ENCODE peak calls at places on chromosomes 2 and 18, in four cellular contexts. F is A549, S is GM12878, D is K562. C is an unnamed sample.

GRCh38 chr2:95077893-95078603 is 43.6 kb downstream of the MRPS5 start:
- DNase-seq in F (no peak), S (no peak), D (no peak), C (no peak)

GRCh38 chr2:203763425-203764272 is 57.2 kb downstream of the CD28 start:
- DNase-seq in F (no peak), S (no peak), D (no peak), C (no peak)

GRCh38 chr2:129757915-129758421 is 221.5 kb upstream of the RAB6C start:
- DNase-seq in F (no peak), S (no peak), D (no peak), C (no peak)

GRCh38 chr2:216235462-216235861 is 126.3 kb downstream of the XRCC5 start:
- DNase-seq in F (no peak), S (no peak), D (no peak), C (no peak)

GRCh38 chr2:136917281-136917680 is 151.9 kb downstream of the THSD7B start:
- DNase-seq in F (no peak), S (no peak), D (no peak), C (no peak)

GRCh38 chr18:21330122-21330701 is 88.2 kb downstream of the GREB1L start:
- DNase-seq in F (peak; percentile 62), S (no peak), D (no peak), C (peak; percentile 32)

GRCh38 chr18:34773961-34774754 is 64.1 kb downstream of the DTNA start:
- DNase-seq in F (no peak), S (no peak), D (no peak), C (no peak)

GRCh38 chr2:240300840-240301239 is 134.6 kb upstream of the GPC1 start:
- DNase-seq in F (no peak), S (no peak), D (no peak), C (no peak)

GRCh38 chr2:201471732-201472395 is 20.3 kb downstream of the STRADB start:
- DNase-seq in F (no peak), S (no peak), D (no peak), C (no peak)

GRCh38 chr2:153557211-153557610 is 78.6 kb upstream of the RPRM start:
- DNase-seq in F (peak; percentile 19), S (no peak), D (no peak), C (no peak)

GRCh38 chr2:223055140-223055539 is 3.1 kb downstream of the KCNE4 start:
- DNase-seq in F (no peak), S (no peak), D (no peak), C (no peak)

GRCh38 chr18:42296192-42296591 is 341.2 kb downstream of the PIK3C3 start:
- DNase-seq in F (no peak), S (no peak), D (no peak), C (no peak)

GRCh38 chr2:223725494-223725893 is 111.9 kb downstream of the AP1S3 start:
- DNase-seq in F (peak; percentile 97), S (no peak), D (peak; percentile 41), C (peak; percentile 80)

GRCh38 chr2:3305952-3306351 is 71.7 kb downstream of the EIPR1 start:
- DNase-seq in F (no peak), S (no peak), D (no peak), C (no peak)

GRCh38 chr2:64414736-64415435 is 39.1 kb upstream of the LGALSL start:
- DNase-seq in F (no peak), S (no peak), D (no peak), C (no peak)

GRCh38 chr2:120712180-120712678 is 23.4 kb upstream of the GLI2 start:
- DNase-seq in F (no peak), S (no peak), D (no peak), C (no peak)

GRCh38 chr2:211931314-211931713 is 607.3 kb downstream of the ERBB4 start:
- DNase-seq in F (no peak), S (no peak), D (no peak), C (no peak)

GRCh38 chr2:226447338-226447885 is 352.2 kb downstream of the IRS1 start:
- DNase-seq in F (no peak), S (no peak), D (no peak), C (no peak)
- TF ChIP-seq CHD4 in F (no peak), S (no peak), D (no peak), C (no peak)

DNA sequence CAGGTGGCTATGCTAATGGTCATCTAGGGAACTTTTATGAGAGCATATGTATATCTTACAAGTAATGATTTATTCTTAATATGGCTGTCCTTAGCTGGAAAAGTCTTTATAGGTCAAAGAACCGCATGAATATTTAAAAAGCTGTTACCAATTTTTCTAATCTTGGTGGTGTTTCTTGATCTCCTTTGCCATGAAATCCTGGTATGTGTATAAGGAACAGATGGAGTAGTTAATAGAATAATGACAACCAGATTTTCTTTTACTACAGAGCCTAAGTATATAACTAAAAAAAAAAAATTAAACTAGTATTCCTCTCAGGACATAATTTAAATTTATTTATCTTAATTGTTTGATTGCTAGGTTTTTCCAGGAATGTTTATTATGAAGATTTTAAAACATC is 74.5 kb downstream of the RHBDD1 start:
- DNase-seq in F (no peak), S (no peak), D (no peak), C (no peak)
- TF ChIP-seq SMC3 in F (no peak), S (no peak), D (no peak), C (no peak)

DNA sequence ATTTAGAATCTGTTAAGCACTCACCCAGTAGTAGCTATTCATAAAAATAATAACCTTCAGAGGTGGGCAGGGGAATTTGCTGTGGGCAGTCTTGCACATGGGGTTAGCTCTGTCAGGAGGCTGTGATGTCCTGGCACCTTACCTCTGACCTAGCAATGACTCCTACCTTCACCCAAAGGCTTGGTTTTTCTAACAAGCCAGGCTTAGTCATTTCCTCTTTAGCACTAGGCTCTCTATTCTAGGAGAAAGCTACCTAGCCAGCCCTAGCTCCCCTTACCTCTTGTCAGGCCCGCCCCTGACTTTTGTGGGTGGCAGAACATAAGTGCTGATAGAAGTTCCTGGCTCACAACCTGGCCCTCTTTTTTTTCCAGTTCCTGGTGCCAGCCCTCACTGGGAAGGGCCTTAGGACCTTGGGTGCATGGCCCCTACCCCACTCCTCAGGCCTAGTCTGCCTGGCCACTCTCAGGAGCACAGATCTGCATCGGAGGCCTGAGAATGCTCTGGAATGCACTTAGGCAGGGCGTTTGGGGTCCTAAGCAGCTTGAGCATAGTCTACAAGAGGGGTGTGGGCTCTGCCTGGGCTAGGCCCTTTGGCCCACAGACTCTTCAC is 17.7 kb downstream of the CPLX4 start:
- DNase-seq in F (no peak), S (no peak), D (no peak), C (no peak)
- TF ChIP-seq CEBPB in F (no peak), S (no peak), D (no peak), C (no peak)

GRCh38 chr2:174340400-174341300 is 5.9 kb downstream of the SP9 start:
- DNase-seq in F (peak; percentile 68), S (no peak), D (no peak), C (peak; percentile 41)
- TF ChIP-seq CHD4 in F (no peak), S (no peak), D (no peak), C (no peak)

DNA sequence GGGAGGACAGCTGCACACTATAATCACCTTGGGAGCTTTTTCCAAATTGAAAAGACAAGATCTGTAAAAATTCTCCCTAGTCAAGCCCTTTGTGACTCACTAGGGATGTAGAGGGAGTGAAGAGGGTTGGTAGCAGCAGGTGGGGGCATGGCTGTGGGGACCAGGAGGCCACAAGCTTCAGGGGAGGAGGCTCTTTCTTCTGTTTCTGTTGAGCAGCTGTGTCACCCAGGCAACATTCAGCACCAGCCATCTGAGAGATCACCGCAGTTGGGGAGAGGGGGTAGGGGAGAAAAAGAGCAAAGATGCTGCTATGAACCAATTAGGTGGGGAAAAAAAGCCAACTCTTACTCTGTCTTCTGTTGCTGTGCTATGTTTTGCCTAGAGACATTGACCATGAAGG is 352.3 kb upstream of the MEIS1 start:
- DNase-seq in F (no peak), S (no peak), D (no peak), C (no peak)
- TF ChIP-seq SMC3 in F (no peak), S (no peak), D (no peak), C (no peak)

DNA sequence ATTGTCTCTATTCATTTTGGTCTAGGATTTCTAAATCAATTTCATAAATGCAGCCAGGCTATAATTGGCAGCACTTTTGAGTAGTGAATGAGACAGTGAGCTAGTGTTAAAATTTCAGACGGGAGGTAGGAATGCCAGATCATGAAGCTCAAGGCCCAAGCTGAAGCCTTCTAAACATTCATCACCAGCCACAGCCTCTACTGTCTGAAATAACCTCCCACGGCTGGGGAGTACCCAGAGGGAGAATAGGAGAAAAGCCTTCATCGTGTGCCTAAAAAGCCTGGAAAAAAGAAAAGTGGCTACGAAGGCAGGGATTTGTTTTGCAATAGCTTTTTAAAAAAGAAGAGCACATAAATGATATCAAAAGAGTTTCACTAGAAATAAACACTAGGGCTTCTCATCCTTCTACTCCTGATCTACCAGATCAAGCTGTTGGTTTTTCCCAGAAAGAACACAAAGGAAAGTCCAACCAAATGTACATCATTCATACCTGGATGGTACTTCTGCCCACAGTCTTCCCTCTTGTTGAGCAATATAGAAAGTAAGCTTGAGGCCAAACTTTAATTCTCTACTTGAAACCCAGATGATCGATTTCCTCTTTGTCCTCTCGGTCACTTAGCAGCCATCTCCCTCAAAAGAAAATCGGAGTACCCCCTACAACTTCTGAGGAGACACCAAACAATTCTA is 48.1 kb upstream of the SLC39A10 start:
- DNase-seq in F (no peak), S (no peak), D (no peak), C (no peak)
- TF ChIP-seq CEBPB in F (no peak), S (no peak), D (no peak), C (no peak)

DNA sequence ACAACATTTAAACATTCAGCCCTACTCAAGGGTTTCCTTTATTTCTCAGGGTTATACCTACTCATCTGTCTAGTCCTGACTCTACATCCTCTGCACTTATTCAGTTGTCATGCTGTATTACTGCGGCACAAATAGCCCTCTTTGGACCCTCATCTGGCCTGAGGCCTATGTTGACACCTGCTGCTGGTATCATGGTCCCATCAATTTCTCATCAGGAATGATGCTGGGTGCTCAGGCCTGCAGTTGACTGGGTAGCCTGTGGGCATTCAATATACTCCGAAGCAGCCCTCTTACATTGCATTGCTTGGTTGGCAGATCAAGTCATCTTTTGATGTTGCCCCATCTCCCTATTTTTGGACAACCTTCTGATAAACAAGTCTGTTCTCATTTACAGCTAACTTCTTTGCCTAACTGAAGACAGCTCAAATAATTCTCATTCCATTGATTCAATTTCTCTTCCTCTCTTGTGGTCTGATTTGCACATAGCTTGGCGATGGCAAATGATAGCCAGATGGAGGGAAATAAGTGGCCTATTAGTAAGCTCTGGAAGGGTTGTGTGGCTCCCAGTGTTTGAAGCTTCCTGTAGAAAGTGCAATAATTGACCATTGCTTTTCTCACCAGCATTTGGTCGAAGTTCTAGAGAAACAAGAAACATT is 19.1 kb upstream of the MC4R start:
- DNase-seq in F (no peak), S (no peak), D (no peak), C (no peak)
- TF ChIP-seq CHD4 in F (no peak), S (no peak), D (no peak), C (no peak)

C was measured in HepG2.